ENCODE peak calls at places on chromosomes 12 and 14, in six cellular contexts. F is suprapubic skin, Z is progenitor cell of endocrine pancreas, G is ovary, H is epithelial cell of proximal tubule, R is epithelial cell of esophagus. K is an unnamed sample.

GRCh38 chr12:42296503-42297109 is 29.3 kb downstream of the ZCRB1 start:
- DNase-seq in F (no peak), Z (no peak), G (no peak), H (no peak), R (peak; percentile 19), K (no peak)

GRCh38 chr12:27336254-27336653 is 3.6 kb downstream of the BMAL2 start:
- DNase-seq in F (no peak), Z (no peak), G (no peak), H (no peak), R (peak; percentile 93), K (no peak)

GRCh38 chr14:57831981-57832380 is 33.9 kb downstream of the SLC35F4 start:
- DNase-seq in F (no peak), Z (no peak), G (no peak), H (no peak), R (peak; percentile 29), K (no peak)

GRCh38 chr14:78598046-78598652 is 428.0 kb downstream of the NRXN3 start:
- DNase-seq in F (no peak), Z (peak; percentile 53), G (peak; percentile 17), H (no peak), R (peak; percentile 60), K (no peak)

GRCh38 chr12:80781313-80781712 is 64.6 kb downstream of the MYF5 start:
- DNase-seq in F (no peak), Z (no peak), G (no peak), H (no peak), R (no peak), K (no peak)

GRCh38 chr14:104795781-104796681 is 483 bp upstream of the AKT1 start:
- DNase-seq in F (no peak), Z (no peak), G (peak; percentile 75), H (no peak), R (peak; percentile 54), K (no peak)

GRCh38 chr14:69344171-69344570 is 53.9 kb downstream of the ERH start:
- DNase-seq in F (no peak), Z (no peak), G (no peak), H (no peak), R (no peak), K (no peak)

GRCh38 chr12:13661005-13661887 is 320.2 kb downstream of the GRIN2B start:
- DNase-seq in F (no peak), Z (peak; percentile 44), G (peak; percentile 26), H (no peak), R (peak; percentile 55), K (no peak)

GRCh38 chr14:58426819-58427288 is 477 bp downstream of the TIMM9 start:
- DNase-seq in F (peak; percentile 78), Z (peak; percentile 31), G (peak; percentile 73), H (no peak), R (peak; percentile 59), K (peak; percentile 76)

GRCh38 chr12:120680165-120680738 is 6.7 kb upstream of the MLEC start:
- DNase-seq in F (no peak), Z (no peak), G (no peak), H (no peak), R (no peak), K (no peak)

DNA sequence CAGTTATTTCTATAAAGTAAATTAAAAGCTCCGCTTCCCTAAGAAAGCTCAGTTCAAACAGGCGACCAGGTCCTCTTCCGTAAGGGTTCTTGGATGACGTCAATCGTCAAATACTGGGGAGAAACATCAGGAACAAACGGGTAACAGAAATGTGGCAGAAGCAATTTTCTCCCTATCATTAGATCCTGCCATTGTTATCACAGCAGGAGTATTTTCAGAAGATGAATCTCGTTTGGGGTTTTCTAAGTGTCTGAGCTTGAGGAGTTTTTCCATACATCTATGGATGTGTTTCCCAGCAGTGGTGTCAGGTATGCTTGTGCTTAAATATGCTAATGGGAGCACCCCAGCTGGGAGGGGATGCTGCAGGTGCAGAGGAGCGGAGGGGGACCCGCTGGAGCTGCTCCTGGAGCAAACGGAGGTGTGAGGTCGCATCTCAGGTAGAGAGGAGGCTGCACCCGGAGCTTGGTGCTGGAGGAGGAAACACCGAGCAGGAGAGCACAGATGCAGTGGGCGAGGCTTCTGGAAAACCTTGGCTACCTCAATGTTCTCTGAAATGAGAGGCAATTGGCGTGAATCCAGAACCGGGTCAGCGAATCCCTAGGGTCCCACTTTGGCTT is 795.5 kb downstream of the AACS start:
- DNase-seq in F (no peak), Z (no peak), G (no peak), H (no peak), R (no peak), K (no peak)
- TF ChIP-seq CTCF in F (no peak), Z (no peak), G (no peak), H (no peak), R (no peak), K (no peak)

GRCh38 chr12:49389092-49389703 is 21.9 kb downstream of the SPATS2 start:
- DNase-seq in F (peak; percentile 66), Z (no peak), G (no peak), H (no peak), R (no peak), K (no peak)
- TF ChIP-seq CTCF in F (no peak), Z (peak; percentile 9), G (no peak), H (no peak), R (no peak), K (no peak)

GRCh38 chr12:111756196-111756595 is 10.5 kb upstream of the ALDH2 start:
- DNase-seq in F (no peak), Z (no peak), G (no peak), H (no peak), R (no peak), K (no peak)

GRCh38 chr12:111749391-111749790 is 17.3 kb upstream of the ALDH2 start:
- DNase-seq in F (no peak), Z (no peak), G (no peak), H (no peak), R (no peak), K (no peak)

GRCh38 chr12:111754671-111755070 is 12.1 kb upstream of the ALDH2 start:
- DNase-seq in F (no peak), Z (no peak), G (no peak), H (no peak), R (no peak), K (no peak)

GRCh38 chr12:111756681-111757080 is 10.1 kb upstream of the ALDH2 start:
- DNase-seq in F (no peak), Z (no peak), G (no peak), H (no peak), R (no peak), K (no peak)

GRCh38 chr12:111753144-111753881 is 13.4 kb upstream of the ALDH2 start:
- DNase-seq in F (no peak), Z (peak; percentile 41), G (peak; percentile 68), H (no peak), R (peak; percentile 66), K (peak; percentile 75)
- TF ChIP-seq CTCF in F (peak; percentile 68), Z (peak; percentile 78), G (peak; percentile 80), H (peak; percentile 95), R (peak; percentile 79), K (peak; percentile 76)

GRCh38 chr12:123390415-123391093 is 6.6 kb downstream of the KMT5A start:
- DNase-seq in F (no peak), Z (no peak), G (no peak), H (no peak), R (peak; percentile 74), K (no peak)
- TF ChIP-seq CTCF in F (no peak), Z (no peak), G (no peak), H (no peak), R (peak; percentile 6), K (no peak)

DNA sequence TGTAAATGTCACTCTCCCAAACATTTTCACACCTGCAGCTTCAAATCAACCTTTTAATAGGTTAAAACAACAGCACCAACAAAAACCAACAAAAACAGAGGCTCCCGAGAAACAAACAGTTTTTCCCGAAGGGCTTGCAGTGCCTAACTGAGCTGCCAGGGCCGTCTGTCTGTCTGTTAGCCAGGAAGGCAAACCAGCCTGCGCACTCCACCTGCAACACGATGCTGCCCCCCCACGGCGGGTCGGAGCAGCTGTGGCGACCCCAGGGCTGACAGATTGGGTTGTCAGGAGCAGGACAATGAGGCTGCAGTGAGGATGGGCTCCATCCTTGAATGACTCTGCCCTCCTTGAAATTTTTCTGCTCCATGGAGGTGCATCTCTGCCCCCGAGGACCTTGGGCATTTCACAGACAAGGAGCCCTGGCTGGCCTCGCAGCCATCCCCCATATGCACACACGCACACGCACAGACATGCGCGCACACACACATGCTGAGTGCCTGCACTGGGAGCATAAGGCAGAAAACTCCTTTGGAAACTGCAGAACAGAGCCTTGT is 2.6 kb downstream of the RTL1 start:
- DNase-seq in F (peak; percentile 55), Z (peak; percentile 52), G (no peak), H (no peak), R (peak; percentile 33), K (peak; percentile 56)
- TF ChIP-seq CTCF in F (no peak), Z (peak; percentile 43), G (no peak), H (peak; percentile 52), R (peak; percentile 39), K (no peak)

GRCh38 chr12:92739099-92739498 is 36.3 kb downstream of the PLEKHG7 start:
- DNase-seq in F (no peak), Z (no peak), G (no peak), H (no peak), R (no peak), K (no peak)

GRCh38 chr12:92736605-92737004 is 33.8 kb downstream of the PLEKHG7 start:
- DNase-seq in F (no peak), Z (no peak), G (no peak), H (no peak), R (no peak), K (no peak)

GRCh38 chr12:92730758-92731157 is 28.0 kb downstream of the PLEKHG7 start:
- DNase-seq in F (no peak), Z (no peak), G (no peak), H (no peak), R (no peak), K (no peak)

GRCh38 chr12:92737855-92738850 is 35.4 kb downstream of the PLEKHG7 start:
- DNase-seq in F (no peak), Z (no peak), G (no peak), H (no peak), R (no peak), K (no peak)

DNA sequence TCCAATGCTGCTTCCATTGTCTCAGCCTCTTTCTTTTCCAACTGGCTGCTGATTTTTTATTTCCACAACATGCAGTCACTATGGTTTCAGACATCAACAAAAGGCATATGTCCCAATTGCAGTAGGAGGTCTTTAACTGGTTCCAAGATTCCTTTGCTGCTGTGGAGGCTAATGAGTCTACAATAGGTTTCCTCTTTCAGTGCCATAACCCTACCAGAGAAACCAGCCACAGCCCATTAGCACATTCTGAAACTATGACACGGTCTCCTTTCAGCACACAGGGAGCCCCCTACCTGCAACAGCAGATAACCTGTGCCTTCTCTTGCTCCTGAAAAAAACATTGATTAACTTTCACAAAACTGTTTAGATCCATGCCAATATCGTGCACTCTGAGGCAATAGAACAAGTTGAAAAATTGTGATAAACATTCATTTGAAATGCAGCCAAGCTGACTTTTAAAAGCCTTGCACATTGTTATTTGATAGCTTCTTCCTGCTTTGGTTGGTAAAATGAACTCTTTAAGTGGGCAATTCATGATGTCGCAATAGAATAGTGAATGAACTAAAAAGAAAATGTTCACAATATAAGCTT is 32.4 kb downstream of the PLEKHG7 start:
- DNase-seq in F (no peak), Z (no peak), G (no peak), H (peak; percentile 82), R (peak; percentile 64), K (no peak)
- TF ChIP-seq CTCF in F (no peak), Z (peak; percentile 9), G (no peak), H (peak; percentile 44), R (peak; percentile 25), K (no peak)

K was measured in ascending aorta.